ENCODE peak calls at places on chromosomes 13 and 19, in six cellular contexts. S is cardiac fibroblast, V is fibroblast of pulmonary artery, B is AG04449, Z is HCT116, X is AG10803. C is an unnamed sample.
A peak's percentile ranks its signal among the peaks of the same experiment; 100 is the strongest.

GRCh38 chr13:23792680-23793079 is 96.5 kb downstream of the MIPEP start:
- DNase-seq in S (no peak), V (no peak), B (no peak), Z (no peak), X (no peak), C (no peak)

GRCh38 chr13:36059366-36059765 is 71.8 kb downstream of the DCLK1 start:
- DNase-seq in S (no peak), V (no peak), B (no peak), Z (no peak), X (no peak), C (no peak)

GRCh38 chr13:29434217-29434940 is 161.1 kb downstream of the SLC7A1 start:
- DNase-seq in S (no peak), V (no peak), B (no peak), Z (no peak), X (no peak), C (no peak)

GRCh38 chr19:31332096-31332495 is 17.1 kb downstream of the TSHZ3 start:
- DNase-seq in S (no peak), V (no peak), B (no peak), Z (no peak), X (peak; percentile 63), C (no peak)

GRCh38 chr13:88068975-88069374 is 397.8 kb downstream of the SLITRK5 start:
- DNase-seq in S (no peak), V (no peak), B (no peak), Z (no peak), X (no peak), C (no peak)

GRCh38 chr19:40055049-40055448 is 982 bp downstream of the ZNF780B start:
- DNase-seq in S (no peak), V (no peak), B (no peak), Z (no peak), X (no peak), C (no peak)

GRCh38 chr13:20157387-20157786 is 3.5 kb downstream of the GJA3 start:
- DNase-seq in S (no peak), V (no peak), B (no peak), Z (no peak), X (no peak), C (no peak)

GRCh38 chr19:21022996-21023395 is 2.5 kb downstream of the ZNF430 start:
- DNase-seq in S (peak; percentile 49), V (peak; percentile 27), B (no peak), Z (peak; percentile 68), X (peak; percentile 67), C (no peak)

GRCh38 chr13:106118996-106119395 is 416.5 kb downstream of the EFNB2 start:
- DNase-seq in S (no peak), V (peak; percentile 28), B (no peak), Z (no peak), X (no peak), C (no peak)

GRCh38 chr19:48660854-48661731 is 11.7 kb downstream of the NTN5 start:
- DNase-seq in S (peak; percentile 92), V (peak; percentile 92), B (no peak), Z (peak; percentile 95), X (peak; percentile 80), C (peak; percentile 95)
- H3K4me3 ChIP-seq in S (no peak overlapping the region), V (no peak overlapping the region), B (no peak overlapping the region), Z (no peak overlapping the region), X (no peak overlapping the region), C (no peak overlapping the region)

GRCh38 chr19:5690125-5690954 is at the start of gene RPL36:
- DNase-seq in S (peak; percentile 98), V (peak; percentile 98), B (peak; percentile 57), Z (peak; percentile 92), X (peak; percentile 94), C (peak; percentile 99)

GRCh38 chr19:5686647-5687359 is 3.3 kb upstream of the RPL36 start:
- DNase-seq in S (peak; percentile 96), V (peak; percentile 93), B (peak; percentile 24), Z (peak; percentile 90), X (peak; percentile 85), C (peak; percentile 97)

GRCh38 chr19:5686326-5686646 is 3.8 kb upstream of the RPL36 start:
- DNase-seq in S (no peak), V (no peak), B (no peak), Z (no peak), X (no peak), C (no peak)

GRCh38 chr19:5684694-5685430 is 4.0 kb downstream of the HSD11B1L start:
- DNase-seq in S (no peak), V (no peak), B (no peak), Z (no peak), X (no peak), C (no peak)

GRCh38 chr19:5687360-5688198 is 2.5 kb upstream of the RPL36 start:
- DNase-seq in S (no peak), V (no peak), B (no peak), Z (no peak), X (no peak), C (no peak)
- TF ChIP-seq CTCF in S (no peak), V (no peak), B (no peak), Z (no peak), X (peak; percentile 0), C (no peak)

GRCh38 chr19:49894879-49895565 is 1.7 kb downstream of the IL4I1 start:
- DNase-seq in S (no peak), V (no peak), B (no peak), Z (no peak), X (no peak), C (no peak)

GRCh38 chr19:49894011-49894664 is 2.5 kb downstream of the IL4I1 start:
- DNase-seq in S (no peak), V (no peak), B (no peak), Z (no peak), X (no peak), C (peak; percentile 22)

GRCh38 chr19:49892716-49893115 is 4.0 kb downstream of the IL4I1 start:
- DNase-seq in S (no peak), V (no peak), B (no peak), Z (no peak), X (no peak), C (no peak)

GRCh38 chr19:49891393-49891792 is 5.3 kb downstream of the IL4I1 start:
- DNase-seq in S (no peak), V (no peak), B (no peak), Z (no peak), X (no peak), C (no peak)

GRCh38 chr19:49893135-49893534 is 3.6 kb downstream of the IL4I1 start:
- DNase-seq in S (no peak), V (no peak), B (no peak), Z (no peak), X (no peak), C (no peak)
- H3K4me3 ChIP-seq in S (no peak overlapping the region), V (no peak overlapping the region), B (no peak overlapping the region), Z (no peak overlapping the region), X (no peak overlapping the region), C (no peak overlapping the region)

DNA sequence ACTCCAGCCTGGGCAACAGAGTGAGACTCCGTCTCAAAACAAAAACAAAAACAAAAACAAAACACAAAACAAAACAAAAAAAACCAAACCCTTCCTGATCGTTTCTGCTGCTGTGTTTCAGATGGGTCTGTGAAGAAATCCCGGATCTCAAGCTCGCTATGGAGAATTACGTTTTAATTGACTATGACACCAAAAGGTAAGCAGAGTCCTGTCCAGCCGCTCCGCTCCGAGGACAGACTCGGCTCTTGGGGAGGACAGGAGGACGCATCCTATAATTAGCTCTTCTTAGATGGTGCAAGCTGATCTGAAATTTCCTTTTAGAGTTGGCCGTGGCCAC is 22.0 kb downstream of the DOT1L start:
- DNase-seq in S (no peak), V (no peak), B (no peak), Z (no peak), X (no peak), C (no peak)
- TF ChIP-seq CTCF in S (no peak), V (no peak), B (no peak), Z (no peak), X (no peak), C (no peak)

DNA sequence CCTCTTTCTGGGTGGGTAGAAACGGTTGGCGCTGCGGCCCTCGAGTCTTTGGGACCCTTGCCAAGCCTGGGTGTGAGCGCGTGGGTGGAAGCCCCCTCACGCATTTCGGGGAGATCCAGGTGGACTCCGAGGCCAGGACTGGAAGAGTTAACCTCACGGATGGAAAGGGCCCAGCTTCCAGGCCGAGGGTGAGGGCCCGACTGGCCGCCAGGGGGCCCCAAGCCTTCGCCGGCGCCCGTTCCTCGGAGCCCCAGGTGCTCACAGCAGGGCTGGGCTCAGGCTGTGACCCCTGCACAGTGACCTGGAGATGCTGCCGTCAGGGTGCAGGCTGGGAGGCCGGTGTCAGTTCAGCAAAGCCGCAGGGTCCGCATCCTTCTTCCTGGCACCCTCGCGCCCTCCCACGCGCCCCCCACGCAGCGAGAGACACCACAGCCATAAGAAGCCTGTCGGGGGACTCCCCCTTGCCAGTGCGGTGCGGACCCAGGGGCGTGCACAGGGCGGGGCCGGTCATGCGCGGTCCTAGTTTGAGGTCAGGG is 34.2 kb upstream of the TMEM255B start:
- DNase-seq in S (peak; percentile 64), V (peak; percentile 61), B (no peak), Z (peak; percentile 33), X (peak; percentile 54), C (peak; percentile 73)
- H3K4me3 ChIP-seq in S (peak overlapping the region; percentile 48), V (peak overlapping the region; percentile 43), B (peak overlapping the region; percentile 46), Z (no peak overlapping the region), X (peak overlapping the region; percentile 53), C (no peak overlapping the region)

GRCh38 chr19:54190942-54191670 is at the start of gene TSEN34:
- DNase-seq in S (peak; percentile 89), V (peak; percentile 82), B (no peak), Z (peak; percentile 59), X (peak; percentile 44), C (peak; percentile 76)

GRCh38 chr19:54188224-54188871 is 1.0 kb downstream of the MBOAT7 start:
- DNase-seq in S (peak; percentile 48), V (peak; percentile 42), B (no peak), Z (no peak), X (peak; percentile 30), C (peak; percentile 78)

GRCh38 chr19:54189668-54190502 is 505 bp upstream of the MBOAT7 start:
- DNase-seq in S (peak; percentile 100), V (peak; percentile 100), B (peak; percentile 100), Z (peak; percentile 100), X (peak; percentile 100), C (peak; percentile 100)

GRCh38 chr19:54190503-54190941 is 586 bp upstream of the TSEN34 start:
- DNase-seq in S (peak; percentile 100), V (peak; percentile 100), B (peak; percentile 95), Z (peak; percentile 98), X (peak; percentile 99), C (peak; percentile 99)

DNA sequence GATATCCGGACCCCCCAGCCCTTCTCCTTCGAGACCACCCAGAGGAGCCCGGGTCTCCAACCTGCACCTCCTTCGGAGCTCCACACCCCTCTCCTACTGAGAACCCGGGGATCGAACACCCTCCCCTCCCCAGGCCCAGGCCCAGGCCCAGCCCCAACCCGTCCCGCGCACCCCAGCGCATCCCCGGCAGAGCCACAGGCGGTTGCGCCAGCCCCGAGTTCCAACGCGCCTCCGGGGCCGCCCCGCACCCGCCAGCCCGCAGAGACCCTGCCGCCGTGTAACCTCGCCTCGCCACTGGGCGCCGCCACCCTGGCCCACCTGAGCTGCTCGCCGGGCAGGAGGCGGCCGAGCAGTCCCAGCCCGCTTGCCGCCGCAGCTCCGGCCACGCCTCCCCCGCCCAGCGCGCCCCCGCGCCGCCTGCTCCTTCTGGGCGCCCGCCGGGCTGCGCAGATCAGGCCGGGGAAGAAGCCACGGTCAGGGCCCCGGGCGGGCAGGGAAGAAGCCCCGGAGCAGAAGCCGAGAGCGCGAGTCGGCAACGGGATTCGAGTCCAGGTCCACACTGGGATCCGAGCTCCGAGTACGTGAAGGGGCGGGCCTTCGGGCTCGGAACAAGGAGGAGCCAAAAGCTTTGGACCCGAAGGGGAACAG is at the start of gene MBOAT7:
- DNase-seq in S (no peak), V (no peak), B (no peak), Z (no peak), X (no peak), C (no peak)
- TF ChIP-seq CTCF in S (no peak), V (no peak), B (peak; percentile 18), Z (no peak), X (no peak), C (peak; percentile 48)